ENCODE peak calls at places on chromosomes 3 and 15, in eight cellular contexts. S is RPMI8226; R is foreskin melanocyte; Z is mucosa of gallbladder; Q is activated naive CD8-positive, alpha-beta T cell treated with anti-CD3 and anti-CD28 coated beads, Interleukin-2, amount 50 U/mL, for 24 hours; J is T-helper 17 cell; P is neural crest cell; F is globus pallidus. B is an unnamed sample.

GRCh38 chr3:71680588-71680987 is 44.6 kb downstream of the EIF4E3 start:
- DNase-seq in S (no peak), R (no peak), Z (no peak), Q (no peak), J (no peak), P (no peak), F (no peak), B (no peak)

GRCh38 chr3:118817748-118818165 is 216.9 kb downstream of the IGSF11 start:
- DNase-seq in S (peak), R (peak), Z (peak), Q (peak), J (no peak), P (peak), F (peak), B (peak)

GRCh38 chr3:134796313-134797079 is 1.4 kb downstream of the EPHB1 start:
- DNase-seq in S (no peak), R (no peak), Z (no peak), Q (no peak), J (no peak), P (peak), F (no peak), B (no peak)

GRCh38 chr3:134654031-134654430 is 3.2 kb upstream of the KY start:
- DNase-seq in S (no peak), R (no peak), Z (peak), Q (no peak), J (no peak), P (no peak), F (no peak), B (no peak)

GRCh38 chr3:194375473-194375872 is 5.9 kb upstream of the LRRC15 start:
- DNase-seq in S (no peak), R (no peak), Z (no peak), Q (no peak), J (no peak), P (no peak), F (no peak), B (no peak)

GRCh38 chr15:72936691-72937679 is 115.3 kb upstream of the NEO1 start:
- DNase-seq in S (no peak), R (no peak), Z (no peak), Q (no peak), J (no peak), P (no peak), F (no peak), B (no peak)

GRCh38 chr3:149610351-149611105 is 47.3 kb downstream of the WWTR1 start:
- DNase-seq in S (no peak), R (no peak), Z (no peak), Q (no peak), J (no peak), P (no peak), F (peak), B (no peak)

GRCh38 chr15:77709135-77709886 is 76.6 kb upstream of the LINGO1 start:
- DNase-seq in S (peak), R (no peak), Z (no peak), Q (no peak), J (no peak), P (no peak), F (no peak), B (no peak)

GRCh38 chr3:57778499-57778898 is 22.4 kb downstream of the SLMAP start:
- DNase-seq in S (no peak), R (no peak), Z (no peak), Q (no peak), J (no peak), P (no peak), F (no peak), B (no peak)

GRCh38 chr3:49791571-49791970 is 5.2 kb upstream of the IP6K1 start:
- DNase-seq in S (no peak), R (no peak), Z (no peak), Q (no peak), J (no peak), P (no peak), F (no peak), B (no peak)

GRCh38 chr3:98741121-98741716 is 21.9 kb upstream of the ST3GAL6 start:
- DNase-seq in S (no peak), R (no peak), Z (no peak), Q (no peak), J (no peak), P (no peak), F (no peak), B (no peak)

GRCh38 chr3:150138824-150139223 is 168.1 kb upstream of the PFN2 start:
- DNase-seq in S (no peak), R (no peak), Z (no peak), Q (no peak), J (no peak), P (no peak), F (no peak), B (no peak)

GRCh38 chr3:52880047-52880446 is 17.3 kb downstream of the STIMATE start:
- DNase-seq in S (no peak), R (no peak), Z (no peak), Q (no peak), J (no peak), P (no peak), F (no peak), B (no peak)

GRCh38 chr3:129245141-129245540 is 4.3 kb upstream of the COPG1 start:
- DNase-seq in S (no peak), R (no peak), Z (no peak), Q (no peak), J (no peak), P (no peak), F (no peak), B (no peak)

B was measured in progenitor cell of endocrine pancreas.